ENCODE peak calls at places on chromosome 12, in six cellular contexts. W is breast epithelium; N is H9; S is fibroblast of lung; D is CD4-positive, alpha-beta T cell; F is cardiac muscle cell. V is an unnamed sample.

GRCh38 chr12:47783821-47784819 is 11.1 kb downstream of the SLC48A1 start:
- DNase-seq in W (no peak), D (no peak), S (no peak), N (no peak), F (no peak), V (no peak)

GRCh38 chr12:52907092-52907810 is 2.4 kb upstream of the KRT8 start:
- DNase-seq in W (peak; percentile 95), D (no peak), F (peak; percentile 78), S (peak; percentile 63), N (peak; percentile 65), V (no peak)

GRCh38 chr12:47829584-47829983 is 9.9 kb upstream of the HDAC7 start:
- DNase-seq in D (no peak), S (no peak), F (no peak), W (no peak), N (no peak), V (no peak)

GRCh38 chr12:6928703-6929407 is 1.1 kb downstream of the ATN1 start:
- DNase-seq in S (no peak), F (no peak), D (no peak), N (no peak), W (no peak), V (no peak)

GRCh38 chr12:2653461-2653965 is 141.3 kb upstream of the FKBP4 start:
- DNase-seq in N (no peak), F (no peak), D (no peak), W (no peak), S (no peak), V (no peak)

GRCh38 chr12:66160704-66161103 is 9.1 kb downstream of the TMBIM4 start:
- DNase-seq in N (no peak), W (no peak), F (no peak), D (no peak), S (no peak), V (no peak)

GRCh38 chr12:56718636-56719035 is 6.5 kb downstream of the NACA start:
- DNase-seq in N (no peak), S (no peak), D (no peak), F (no peak), W (no peak), V (no peak)

GRCh38 chr12:77995436-77996167 is 164.9 kb downstream of the NAV3 start:
- DNase-seq in W (no peak), F (peak; percentile 34), D (no peak), N (no peak), S (peak; percentile 95), V (peak; percentile 58)

GRCh38 chr12:69497308-69498026 is 27.3 kb downstream of the FRS2 start:
- DNase-seq in D (no peak), S (peak; percentile 39), N (no peak), W (no peak), F (peak; percentile 55), V (no peak)

GRCh38 chr12:48489012-48489411 is 6.7 kb downstream of the C12orf54 start:
- DNase-seq in W (no peak), F (peak; percentile 1), S (peak; percentile 27), N (no peak), D (no peak), V (peak; percentile 87)

GRCh38 chr12:109645194-109645593 is 68.4 kb upstream of the FAM222A start:
- DNase-seq in F (no peak), N (no peak), S (no peak), D (no peak), W (no peak), V (no peak)

GRCh38 chr12:132170637-132171292 is 26.5 kb downstream of the NOC4L start:
- DNase-seq in F (no peak), W (no peak), N (no peak), D (no peak), S (no peak), V (no peak)

GRCh38 chr12:124469193-124469888 is 98.1 kb downstream of the NCOR2 start:
- DNase-seq in N (peak; percentile 62), W (no peak), D (peak; percentile 39), F (peak; percentile 23), S (no peak), V (no peak)

GRCh38 chr12:47028981-47029708 is 50.3 kb upstream of the PCED1B start:
- DNase-seq in F (no peak), D (no peak), W (no peak), N (no peak), S (no peak), V (no peak)

GRCh38 chr12:71645268-71645667 is 18.4 kb downstream of the ZFC3H1 start:
- DNase-seq in W (no peak), S (no peak), F (no peak), D (no peak), N (no peak), V (no peak)

GRCh38 chr12:15677207-15677606 is 112.0 kb downstream of the EPS8 start:
- DNase-seq in F (no peak), W (no peak), D (no peak), N (no peak), S (no peak), V (no peak)

GRCh38 chr12:101021911-101022388 is 188.1 kb downstream of the SLC5A8 start:
- DNase-seq in D (no peak), W (no peak), S (peak; percentile 97), N (no peak), F (peak; percentile 89), V (peak; percentile 57)

GRCh38 chr12:25933001-25933400 is 25.5 kb upstream of the RASSF8 start:
- DNase-seq in F (no peak), W (no peak), S (no peak), N (no peak), D (no peak), V (no peak)

GRCh38 chr12:130742112-130742511 is 26.0 kb upstream of the RIMBP2 start:
- DNase-seq in S (no peak), D (no peak), F (no peak), W (no peak), N (no peak), V (no peak)

GRCh38 chr12:87866602-87867292 is 162.5 kb downstream of the C12orf50 start:
- DNase-seq in N (peak; percentile 35), S (peak; percentile 11), F (peak; percentile 31), W (no peak), D (no peak), V (peak; percentile 6)

GRCh38 chr12:27525373-27525772 is 1.4 kb downstream of the PPFIBP1 start:
- DNase-seq in S (peak; percentile 85), N (peak; percentile 69), D (no peak), F (peak; percentile 83), W (no peak), V (peak; percentile 27)
- H3K27ac ChIP-seq in S (peak overlapping the region; percentile 89), N (no peak overlapping the region), D (no peak overlapping the region), F (no peak overlapping the region), W (peak overlapping the region; percentile 93), V (peak overlapping the region; percentile 86)

GRCh38 chr12:31525496-31526157 is 65.3 kb downstream of the DENND5B start:
- DNase-seq in D (no peak), N (no peak), W (no peak), F (no peak), S (no peak), V (no peak)

GRCh38 chr12:31526158-31526546 is 64.8 kb downstream of the DENND5B start:
- DNase-seq in S (no peak), W (no peak), N (no peak), F (no peak), D (no peak), V (no peak)

GRCh38 chr12:31522607-31523006 is 68.3 kb downstream of the DENND5B start:
- DNase-seq in W (no peak), F (no peak), N (no peak), S (no peak), D (no peak), V (no peak)

GRCh38 chr12:31523306-31523705 is 67.6 kb downstream of the DENND5B start:
- DNase-seq in N (no peak), W (no peak), D (no peak), F (no peak), S (peak; percentile 29), V (no peak)

DNA sequence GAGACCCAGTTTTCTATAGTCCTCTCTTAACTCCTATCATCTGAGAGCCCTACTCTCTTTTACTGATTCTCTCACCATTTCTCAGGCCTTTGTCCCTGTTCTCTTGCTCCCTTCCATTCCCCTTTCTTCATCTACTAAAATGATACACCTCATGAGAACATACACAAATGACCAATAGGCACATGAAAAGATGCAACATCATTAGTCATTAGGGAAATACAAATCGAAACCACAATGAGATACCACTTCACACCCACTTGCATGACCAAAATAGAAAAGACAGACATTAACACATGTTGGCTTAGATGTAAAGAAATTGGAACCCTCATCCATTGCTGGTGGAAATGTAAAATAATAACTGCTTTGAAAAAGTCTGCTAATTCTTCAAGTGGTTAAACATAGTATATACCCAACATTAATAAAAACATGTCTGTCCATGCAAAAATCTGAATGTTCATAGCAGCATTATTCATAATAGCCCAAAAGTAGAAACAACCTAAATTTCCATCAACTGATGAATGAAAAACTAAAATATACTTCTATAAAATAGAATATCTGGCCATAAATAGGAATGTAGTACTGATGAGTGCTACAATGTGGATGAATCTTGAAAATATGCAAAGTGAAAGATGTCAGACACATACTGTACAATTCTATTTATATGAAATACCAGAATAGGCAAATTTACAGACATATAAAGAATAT is 66.0 kb downstream of the DENND5B start:
- DNase-seq in S (peak; percentile 81), W (no peak), N (no peak), F (peak; percentile 63), D (no peak), V (peak; percentile 80)
- H3K27ac ChIP-seq in S (no peak overlapping the region), W (no peak overlapping the region), N (no peak overlapping the region), F (no peak overlapping the region), D (no peak overlapping the region), V (peak overlapping the region; percentile 55)

GRCh38 chr12:67927815-67928214 is 61.4 kb upstream of the IFNG-AS1 start:
- DNase-seq in N (no peak), S (no peak), F (no peak), D (no peak), W (no peak), V (no peak)

GRCh38 chr12:67929373-67929772 is 59.9 kb upstream of the IFNG-AS1 start:
- DNase-seq in S (no peak), N (no peak), F (no peak), W (no peak), D (no peak), V (no peak)

GRCh38 chr12:67927231-67927630 is 62.0 kb upstream of the IFNG-AS1 start:
- DNase-seq in F (no peak), N (no peak), S (no peak), D (no peak), W (no peak), V (no peak)

GRCh38 chr12:67926063-67926462 is 63.2 kb upstream of the IFNG-AS1 start:
- DNase-seq in F (no peak), D (no peak), N (no peak), S (no peak), W (no peak), V (no peak)

GRCh38 chr12:67928621-67929369 is 60.5 kb upstream of the IFNG-AS1 start:
- DNase-seq in D (no peak), W (no peak), S (peak; percentile 10), F (no peak), N (no peak), V (no peak)
- H3K27ac ChIP-seq in D (no peak overlapping the region), W (no peak overlapping the region), S (no peak overlapping the region), F (peak overlapping the region; percentile 49), N (no peak overlapping the region), V (no peak overlapping the region)

DNA sequence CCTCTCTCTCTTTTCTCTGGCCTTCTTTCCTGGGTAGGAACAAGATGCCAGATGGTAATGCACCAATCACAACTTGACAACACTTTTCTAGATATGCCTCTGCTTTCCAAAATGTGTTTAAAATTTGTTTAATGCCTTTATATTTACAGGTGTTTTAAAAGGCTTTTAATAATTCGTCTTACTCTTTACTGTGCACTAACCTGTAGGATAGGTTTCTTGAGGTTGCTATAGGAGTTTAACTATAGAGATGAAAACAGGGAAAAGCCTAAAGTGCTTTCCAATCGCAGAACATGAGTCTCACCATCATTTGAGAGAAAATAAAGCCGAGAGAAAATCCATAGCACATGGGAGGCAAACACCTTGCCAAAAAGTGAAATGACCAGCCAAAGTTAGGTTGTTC is 74.1 kb downstream of the TMTC1 start:
- DNase-seq in F (no peak), D (no peak), S (no peak), W (no peak), N (no peak), V (no peak)
- H3K27ac ChIP-seq in F (peak overlapping the region; percentile 89), D (no peak overlapping the region), S (no peak overlapping the region), W (no peak overlapping the region), N (peak overlapping the region; percentile 37), V (no peak overlapping the region)

V was measured in epithelial cell of prostate.